ENCODE peak calls at places on chromosomes 4 and X, in eight cellular contexts. One of them, this sample, is unnamed.

GRCh38 chrX:72037601-72038000 is 94.1 kb downstream of the RTL5 start:
- DNase-seq in foreskin fibroblast: no peak
- DNase-seq in AG10803: no peak
- DNase-seq in heart right ventricle: no peak
- DNase-seq in ELR: no peak
- DNase-seq in AG08396: no peak
- DNase-seq in GM03348: no peak
- DNase-seq in ovary: no peak
- DNase-seq in this sample: no peak

GRCh38 chr4:22667332-22667731 is 25.4 kb upstream of the GBA3 start:
- DNase-seq in heart right ventricle: no peak
- DNase-seq in AG08396: no peak
- DNase-seq in ELR: no peak
- DNase-seq in ovary: no peak
- DNase-seq in AG10803: peak
- DNase-seq in foreskin fibroblast: no peak
- DNase-seq in GM03348: no peak
- DNase-seq in this sample: no peak

GRCh38 chrX:41449615-41450014 is 2.5 kb downstream of the NYX start:
- DNase-seq in ELR: peak
- DNase-seq in foreskin fibroblast: peak
- DNase-seq in AG08396: no peak
- DNase-seq in heart right ventricle: peak
- DNase-seq in ovary: no peak
- DNase-seq in AG10803: peak
- DNase-seq in GM03348: peak
- DNase-seq in this sample: no peak

GRCh38 chr4:177442623-177443155 is 452 bp upstream of the AGA start:
- DNase-seq in ovary: no peak
- DNase-seq in AG10803: no peak
- DNase-seq in GM03348: peak
- DNase-seq in ELR: peak
- DNase-seq in AG08396: no peak
- DNase-seq in foreskin fibroblast: no peak
- DNase-seq in heart right ventricle: no peak
- DNase-seq in this sample: no peak

GRCh38 chr4:20520901-20521300 is 179.4 kb upstream of the PACRGL start:
- DNase-seq in GM03348: peak
- DNase-seq in AG08396: peak
- DNase-seq in ELR: peak
- DNase-seq in foreskin fibroblast: peak
- DNase-seq in AG10803: peak
- DNase-seq in heart right ventricle: no peak
- DNase-seq in ovary: no peak
- DNase-seq in this sample: no peak

GRCh38 chr4:77308843-77309242 is 151.8 kb downstream of the CCNG2 start:
- DNase-seq in foreskin fibroblast: peak
- DNase-seq in AG08396: peak
- DNase-seq in GM03348: peak
- DNase-seq in ovary: no peak
- DNase-seq in AG10803: peak
- DNase-seq in heart right ventricle: no peak
- DNase-seq in ELR: peak
- DNase-seq in this sample: no peak

GRCh38 chr4:68951078-68951805 is at the start of gene UGT2A3:
- DNase-seq in AG10803: no peak
- DNase-seq in ovary: no peak
- DNase-seq in foreskin fibroblast: no peak
- DNase-seq in AG08396: no peak
- DNase-seq in GM03348: no peak
- DNase-seq in ELR: no peak
- DNase-seq in heart right ventricle: no peak
- DNase-seq in this sample: peak

GRCh38 chr4:122341906-122342305 is 36.9 kb upstream of the ADAD1 start:
- DNase-seq in AG10803: peak
- DNase-seq in heart right ventricle: no peak
- DNase-seq in ELR: peak
- DNase-seq in ovary: no peak
- DNase-seq in GM03348: peak
- DNase-seq in AG08396: peak
- DNase-seq in foreskin fibroblast: peak
- DNase-seq in this sample: no peak

GRCh38 chrX:154542723-154543424 is 3.8 kb downstream of the G6PD start:
- DNase-seq in ELR: no peak
- DNase-seq in GM03348: no peak
- DNase-seq in foreskin fibroblast: no peak
- DNase-seq in AG08396: no peak
- DNase-seq in heart right ventricle: no peak
- DNase-seq in ovary: no peak
- DNase-seq in AG10803: no peak
- DNase-seq in this sample: peak

GRCh38 chrX:71367396-71367795 is 1.2 kb downstream of the TAF1 start:
- DNase-seq in ELR: peak
- DNase-seq in AG10803: no peak
- DNase-seq in GM03348: no peak
- DNase-seq in foreskin fibroblast: no peak
- DNase-seq in AG08396: no peak
- DNase-seq in ovary: no peak
- DNase-seq in heart right ventricle: no peak
- DNase-seq in this sample: no peak

GRCh38 chr4:114081783-114082182 is 102.3 kb upstream of the ARSJ start:
- DNase-seq in heart right ventricle: no peak
- DNase-seq in AG10803: no peak
- DNase-seq in AG08396: no peak
- DNase-seq in foreskin fibroblast: no peak
- DNase-seq in GM03348: no peak
- DNase-seq in ovary: no peak
- DNase-seq in ELR: no peak
- DNase-seq in this sample: no peak

GRCh38 chr4:55297346-55297745 is 48.7 kb upstream of the SRD5A3 start:
- DNase-seq in ovary: no peak
- DNase-seq in ELR: peak
- DNase-seq in heart right ventricle: no peak
- DNase-seq in AG10803: no peak
- DNase-seq in AG08396: no peak
- DNase-seq in GM03348: no peak
- DNase-seq in foreskin fibroblast: no peak
- DNase-seq in this sample: no peak

GRCh38 chrX:66074920-66075879 is 35.3 kb upstream of the VSIG4 start:
- DNase-seq in GM03348: no peak
- DNase-seq in ovary: no peak
- DNase-seq in ELR: no peak
- DNase-seq in foreskin fibroblast: no peak
- DNase-seq in AG08396: no peak
- DNase-seq in heart right ventricle: peak
- DNase-seq in AG10803: no peak
- DNase-seq in this sample: no peak

GRCh38 chr4:82652062-82652461 is 90.3 kb upstream of the TMEM150C start:
- DNase-seq in GM03348: peak
- DNase-seq in ELR: peak
- DNase-seq in AG08396: no peak
- DNase-seq in foreskin fibroblast: peak
- DNase-seq in ovary: no peak
- DNase-seq in heart right ventricle: no peak
- DNase-seq in AG10803: peak
- DNase-seq in this sample: no peak

This sample was measured in right lobe of liver.